ENCODE peak calls at places on chromosome 9, in seven cellular contexts. One of them, this sample, is unnamed.

GRCh38 chr9:137240841-137241489 is at the start of gene TUBB4B:
- DNase-seq in NCI-H1092: peak; percentile 99
- DNase-seq in T47D: peak; percentile 100
- DNase-seq in RWPE1: peak; percentile 100
- DNase-seq in COLO829: peak; percentile 100
- DNase-seq in NB4: peak; percentile 100
- DNase-seq in activated CD4-positive, alpha-beta T cell treated with anti-CD3 and anti-CD28 coated beads, Interleukin-2, amount 10 ng/mL, durations not matched to agents 7 days and 5 days: peak; percentile 98
- DNase-seq in this sample: peak; percentile 98

GRCh38 chr9:38486056-38486455 is 61.8 kb upstream of the IGFBPL1 start:
- DNase-seq in NCI-H1092: no peak
- DNase-seq in T47D: no peak
- DNase-seq in RWPE1: no peak
- DNase-seq in COLO829: no peak
- DNase-seq in NB4: no peak
- DNase-seq in activated CD4-positive, alpha-beta T cell treated with anti-CD3 and anti-CD28 coated beads, Interleukin-2, amount 10 ng/mL, durations not matched to agents 7 days and 5 days: no peak
- DNase-seq in this sample: no peak

GRCh38 chr9:121708768-121709488 is 57.5 kb downstream of the DAB2IP start:
- DNase-seq in NCI-H1092: no peak
- DNase-seq in T47D: no peak
- DNase-seq in RWPE1: no peak
- DNase-seq in COLO829: no peak
- DNase-seq in NB4: no peak
- DNase-seq in activated CD4-positive, alpha-beta T cell treated with anti-CD3 and anti-CD28 coated beads, Interleukin-2, amount 10 ng/mL, durations not matched to agents 7 days and 5 days: no peak
- DNase-seq in this sample: no peak

GRCh38 chr9:72524820-72525539 is 3.6 kb downstream of the TMC1 start:
- DNase-seq in NCI-H1092: no peak
- DNase-seq in T47D: no peak
- DNase-seq in RWPE1: peak; percentile 91
- DNase-seq in COLO829: peak; percentile 60
- DNase-seq in NB4: peak; percentile 3
- DNase-seq in activated CD4-positive, alpha-beta T cell treated with anti-CD3 and anti-CD28 coated beads, Interleukin-2, amount 10 ng/mL, durations not matched to agents 7 days and 5 days: no peak
- DNase-seq in this sample: peak; percentile 100

GRCh38 chr9:74974558-74974957 is 21.8 kb upstream of the C9orf40 start:
- DNase-seq in NCI-H1092: no peak
- DNase-seq in T47D: no peak
- DNase-seq in RWPE1: no peak
- DNase-seq in COLO829: no peak
- DNase-seq in NB4: no peak
- DNase-seq in activated CD4-positive, alpha-beta T cell treated with anti-CD3 and anti-CD28 coated beads, Interleukin-2, amount 10 ng/mL, durations not matched to agents 7 days and 5 days: no peak
- DNase-seq in this sample: no peak

GRCh38 chr9:136318769-136319241 is 8.5 kb upstream of the GPSM1 start:
- DNase-seq in NCI-H1092: no peak
- DNase-seq in T47D: no peak
- DNase-seq in RWPE1: no peak
- DNase-seq in COLO829: no peak
- DNase-seq in NB4: no peak
- DNase-seq in activated CD4-positive, alpha-beta T cell treated with anti-CD3 and anti-CD28 coated beads, Interleukin-2, amount 10 ng/mL, durations not matched to agents 7 days and 5 days: no peak
- DNase-seq in this sample: no peak

GRCh38 chr9:114037961-114038723 is 40.0 kb downstream of the AMBP start:
- DNase-seq in NCI-H1092: no peak
- DNase-seq in T47D: no peak
- DNase-seq in RWPE1: no peak
- DNase-seq in COLO829: no peak
- DNase-seq in NB4: no peak
- DNase-seq in activated CD4-positive, alpha-beta T cell treated with anti-CD3 and anti-CD28 coated beads, Interleukin-2, amount 10 ng/mL, durations not matched to agents 7 days and 5 days: no peak
- DNase-seq in this sample: peak; percentile 25

GRCh38 chr9:136538599-136539426 is 7.0 kb downstream of the NOTCH1 start:
- DNase-seq in NCI-H1092: no peak
- DNase-seq in T47D: no peak
- DNase-seq in RWPE1: peak; percentile 61
- DNase-seq in COLO829: no peak
- DNase-seq in NB4: no peak
- DNase-seq in activated CD4-positive, alpha-beta T cell treated with anti-CD3 and anti-CD28 coated beads, Interleukin-2, amount 10 ng/mL, durations not matched to agents 7 days and 5 days: peak; percentile 73
- DNase-seq in this sample: no peak

GRCh38 chr9:17531642-17532254 is 47.1 kb upstream of the SH3GL2 start:
- DNase-seq in NCI-H1092: peak; percentile 13
- DNase-seq in T47D: no peak
- DNase-seq in RWPE1: peak; percentile 53
- DNase-seq in COLO829: peak; percentile 20
- DNase-seq in NB4: peak; percentile 68
- DNase-seq in activated CD4-positive, alpha-beta T cell treated with anti-CD3 and anti-CD28 coated beads, Interleukin-2, amount 10 ng/mL, durations not matched to agents 7 days and 5 days: peak; percentile 33
- DNase-seq in this sample: no peak

GRCh38 chr9:117081641-117082317 is 333.1 kb downstream of the ASTN2 start:
- DNase-seq in NCI-H1092: no peak
- DNase-seq in T47D: no peak
- DNase-seq in RWPE1: no peak
- DNase-seq in COLO829: no peak
- DNase-seq in NB4: no peak
- DNase-seq in activated CD4-positive, alpha-beta T cell treated with anti-CD3 and anti-CD28 coated beads, Interleukin-2, amount 10 ng/mL, durations not matched to agents 7 days and 5 days: no peak
- DNase-seq in this sample: no peak

GRCh38 chr9:88184986-88185385 is 46.7 kb upstream of the SPATA31C2 start:
- DNase-seq in NCI-H1092: peak; percentile 16
- DNase-seq in T47D: no peak
- DNase-seq in RWPE1: no peak
- DNase-seq in COLO829: no peak
- DNase-seq in NB4: no peak
- DNase-seq in activated CD4-positive, alpha-beta T cell treated with anti-CD3 and anti-CD28 coated beads, Interleukin-2, amount 10 ng/mL, durations not matched to agents 7 days and 5 days: no peak
- DNase-seq in this sample: no peak

GRCh38 chr9:2727966-2728613 is 10.8 kb downstream of the KCNV2 start:
- DNase-seq in NCI-H1092: peak; percentile 12
- DNase-seq in T47D: no peak
- DNase-seq in RWPE1: no peak
- DNase-seq in COLO829: no peak
- DNase-seq in NB4: peak; percentile 92
- DNase-seq in activated CD4-positive, alpha-beta T cell treated with anti-CD3 and anti-CD28 coated beads, Interleukin-2, amount 10 ng/mL, durations not matched to agents 7 days and 5 days: no peak
- DNase-seq in this sample: peak; percentile 41

This sample was measured in epithelial cell of proximal tubule.